ENCODE peak calls at places on chromosomes 12 and 14, in four cellular contexts. One of them, this sample, is unnamed.

GRCh38 chr12:116939734-116940133 is 29.0 kb downstream of the FBXW8 start:
- DNase-seq in fibroblast of villous mesenchyme: no peak
- DNase-seq in bronchial epithelial cell: no peak
- DNase-seq in ovary: no peak
- DNase-seq in this sample: no peak

GRCh38 chr12:116465892-116466291 is 93.3 kb upstream of the MAP1LC3B2 start:
- DNase-seq in bronchial epithelial cell: no peak
- DNase-seq in fibroblast of villous mesenchyme: no peak
- DNase-seq in ovary: no peak
- DNase-seq in this sample: no peak

GRCh38 chr14:75711134-75711795 is 50.2 kb downstream of the TTLL5 start:
- DNase-seq in ovary: no peak
- DNase-seq in fibroblast of villous mesenchyme: peak; percentile 72
- DNase-seq in bronchial epithelial cell: peak; percentile 53
- DNase-seq in this sample: peak; percentile 85

GRCh38 chr12:124299628-124300388 is 4.9 kb downstream of the RFLNA start:
- DNase-seq in ovary: no peak
- DNase-seq in bronchial epithelial cell: no peak
- DNase-seq in fibroblast of villous mesenchyme: no peak
- DNase-seq in this sample: no peak

GRCh38 chr12:64258576-64258975 is 36.5 kb upstream of the KICS2 start:
- DNase-seq in fibroblast of villous mesenchyme: no peak
- DNase-seq in ovary: no peak
- DNase-seq in bronchial epithelial cell: no peak
- DNase-seq in this sample: peak; percentile 8

GRCh38 chr12:906077-906585 is 43.4 kb downstream of the RAD52 start:
- DNase-seq in ovary: no peak
- DNase-seq in fibroblast of villous mesenchyme: no peak
- DNase-seq in bronchial epithelial cell: no peak
- DNase-seq in this sample: peak; percentile 37

GRCh38 chr12:108446766-108447165 is 68.3 kb upstream of the FICD start:
- DNase-seq in bronchial epithelial cell: peak; percentile 75
- DNase-seq in ovary: no peak
- DNase-seq in fibroblast of villous mesenchyme: peak; percentile 75
- DNase-seq in this sample: peak; percentile 69

GRCh38 chr12:130451001-130451930 is 113.6 kb downstream of the PIWIL1 start:
- DNase-seq in bronchial epithelial cell: no peak
- DNase-seq in fibroblast of villous mesenchyme: no peak
- DNase-seq in ovary: no peak
- DNase-seq in this sample: no peak

GRCh38 chr12:120365675-120366340 is 3.2 kb downstream of the MSI1 start:
- DNase-seq in ovary: no peak
- DNase-seq in fibroblast of villous mesenchyme: no peak
- DNase-seq in bronchial epithelial cell: no peak
- DNase-seq in this sample: no peak

GRCh38 chr14:48319823-48320222 is 644.4 kb upstream of the MDGA2 start:
- DNase-seq in ovary: no peak
- DNase-seq in fibroblast of villous mesenchyme: no peak
- DNase-seq in bronchial epithelial cell: no peak
- DNase-seq in this sample: no peak

GRCh38 chr14:21825147-21825743 is 151.6 kb upstream of the OR4E1 start:
- DNase-seq in ovary: no peak
- DNase-seq in bronchial epithelial cell: peak; percentile 62
- DNase-seq in fibroblast of villous mesenchyme: peak; percentile 1
- DNase-seq in this sample: peak; percentile 34

DNA sequence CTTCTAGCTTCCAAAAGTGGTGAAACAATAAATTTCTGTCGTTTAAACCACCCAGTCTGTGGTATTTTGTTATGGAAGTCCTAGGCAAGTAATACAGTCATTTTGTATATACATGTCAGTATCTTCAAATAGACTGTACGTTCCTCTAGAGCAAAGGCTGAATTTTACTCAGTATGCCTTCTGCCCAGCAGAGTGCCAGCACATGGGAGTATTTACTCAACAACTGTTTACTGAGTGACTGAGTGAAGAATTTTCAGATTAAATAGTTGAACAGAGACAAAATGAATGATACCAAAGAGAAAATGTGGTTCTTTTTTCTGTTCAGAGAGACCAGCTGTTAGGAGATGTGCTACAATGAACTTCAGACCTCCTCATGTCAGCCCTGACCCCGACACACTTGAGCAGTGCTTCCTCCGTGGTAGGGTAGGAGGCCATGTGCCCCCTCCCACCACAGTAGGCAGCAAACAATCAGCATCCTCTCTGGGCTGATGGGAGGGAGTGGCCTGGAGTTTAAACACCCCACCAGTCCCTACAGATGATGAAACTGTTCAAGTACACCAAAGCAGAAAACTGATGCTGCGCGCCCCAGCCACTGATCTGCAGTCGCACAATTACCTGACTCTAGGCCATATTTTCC is 21.7 kb downstream of the BMP4 start:
- DNase-seq in ovary: no peak
- DNase-seq in bronchial epithelial cell: no peak
- DNase-seq in fibroblast of villous mesenchyme: no peak
- DNase-seq in this sample: no peak
- TF ChIP-seq CTCF in ovary: no peak
- TF ChIP-seq CTCF in bronchial epithelial cell: no peak
- TF ChIP-seq CTCF in fibroblast of villous mesenchyme: no peak
- TF ChIP-seq CTCF in this sample: no peak

DNA sequence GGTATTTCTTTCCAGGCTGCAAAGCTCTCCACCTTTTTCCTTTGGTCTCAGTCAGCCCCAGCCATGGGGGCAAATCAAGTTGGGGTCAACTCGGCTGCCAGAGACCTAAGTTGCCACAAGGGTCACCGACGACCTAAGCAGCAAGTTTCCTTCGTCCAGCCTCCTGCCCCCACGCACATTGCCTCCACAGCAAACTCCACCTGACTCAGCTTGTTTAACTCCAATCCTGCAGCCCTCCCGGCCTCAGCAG is 767 bp upstream of the KCNMB4 start:
- DNase-seq in ovary: no peak
- DNase-seq in bronchial epithelial cell: no peak
- DNase-seq in fibroblast of villous mesenchyme: no peak
- DNase-seq in this sample: peak; percentile 7
- TF ChIP-seq CTCF in ovary: no peak
- TF ChIP-seq CTCF in bronchial epithelial cell: no peak
- TF ChIP-seq CTCF in fibroblast of villous mesenchyme: no peak
- TF ChIP-seq CTCF in this sample: no peak

DNA sequence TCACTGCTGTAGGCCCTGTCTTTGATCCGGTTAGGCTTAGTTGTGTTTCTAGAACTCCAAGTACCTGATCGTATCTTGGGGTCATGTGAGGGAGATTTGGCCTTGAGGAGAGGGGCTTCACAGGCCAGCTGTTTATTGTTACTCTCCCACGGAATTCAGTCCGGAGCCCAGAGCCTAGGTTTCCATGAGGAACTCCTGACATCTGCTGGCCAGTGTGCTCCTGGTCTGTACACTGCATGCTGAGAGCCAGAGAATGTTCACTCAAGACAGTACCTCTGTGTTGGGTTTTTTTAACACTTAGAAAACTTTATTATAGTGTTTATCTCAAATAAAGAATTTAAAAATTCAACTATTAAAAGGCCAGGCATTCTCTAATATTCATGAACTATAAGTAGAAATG is 341.0 kb upstream of the TMEM132C start:
- DNase-seq in ovary: no peak
- DNase-seq in bronchial epithelial cell: no peak
- DNase-seq in fibroblast of villous mesenchyme: peak; percentile 68
- DNase-seq in this sample: peak; percentile 41
- TF ChIP-seq CTCF in ovary: no peak
- TF ChIP-seq CTCF in bronchial epithelial cell: no peak
- TF ChIP-seq CTCF in fibroblast of villous mesenchyme: peak; percentile 64
- TF ChIP-seq CTCF in this sample: peak; percentile 55

DNA sequence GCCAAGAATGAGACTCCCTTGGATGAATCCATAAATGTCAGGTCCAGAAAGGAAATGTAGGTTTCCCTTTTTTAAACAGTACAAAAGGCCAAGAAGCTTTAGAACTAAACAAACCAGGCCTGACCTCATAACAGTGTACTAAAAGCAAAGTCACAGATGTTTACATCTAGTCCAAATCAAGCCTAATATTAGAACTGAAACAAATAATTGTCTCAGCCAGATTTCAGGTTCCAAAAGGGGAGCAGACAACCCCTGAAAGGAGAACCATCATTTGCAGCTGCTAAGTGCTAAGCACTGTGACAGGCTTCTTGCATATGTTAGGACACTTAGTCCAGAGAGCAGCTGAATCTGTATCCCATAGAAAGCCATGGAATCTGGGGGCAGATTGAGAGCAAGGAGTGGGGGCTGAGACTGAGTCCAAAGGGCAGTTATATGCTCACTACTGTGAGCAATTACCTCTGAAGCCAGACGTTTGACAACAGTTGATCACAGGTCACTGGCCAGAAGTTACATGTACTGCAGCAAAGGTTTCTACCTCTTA is 90.1 kb downstream of the STXBP6 start:
- DNase-seq in ovary: no peak
- DNase-seq in bronchial epithelial cell: no peak
- DNase-seq in fibroblast of villous mesenchyme: peak; percentile 75
- DNase-seq in this sample: no peak
- TF ChIP-seq CTCF in ovary: no peak
- TF ChIP-seq CTCF in bronchial epithelial cell: no peak
- TF ChIP-seq CTCF in fibroblast of villous mesenchyme: no peak
- TF ChIP-seq CTCF in this sample: no peak

GRCh38 chr12:54398995-54399793 is 14.7 kb upstream of the ZNF385A start:
- DNase-seq in bronchial epithelial cell: peak; percentile 64
- DNase-seq in ovary: peak; percentile 87
- DNase-seq in fibroblast of villous mesenchyme: peak; percentile 85
- DNase-seq in this sample: peak; percentile 90
- TF ChIP-seq CTCF in bronchial epithelial cell: peak; percentile 96
- TF ChIP-seq CTCF in ovary: peak; percentile 90
- TF ChIP-seq CTCF in fibroblast of villous mesenchyme: peak; percentile 100
- TF ChIP-seq CTCF in this sample: peak; percentile 100

GRCh38 chr12:94707892-94708291 is 57.5 kb upstream of the TMCC3 start:
- DNase-seq in ovary: peak; percentile 86
- DNase-seq in bronchial epithelial cell: no peak
- DNase-seq in fibroblast of villous mesenchyme: peak; percentile 73
- DNase-seq in this sample: peak; percentile 96

GRCh38 chr12:94712852-94713545 is 62.6 kb upstream of the TMCC3 start:
- DNase-seq in ovary: no peak
- DNase-seq in bronchial epithelial cell: no peak
- DNase-seq in fibroblast of villous mesenchyme: no peak
- DNase-seq in this sample: no peak

GRCh38 chr12:94714378-94714777 is 64.0 kb upstream of the TMCC3 start:
- DNase-seq in ovary: no peak
- DNase-seq in bronchial epithelial cell: peak; percentile 94
- DNase-seq in fibroblast of villous mesenchyme: peak; percentile 55
- DNase-seq in this sample: peak; percentile 58

GRCh38 chr12:94706250-94706661 is 55.9 kb upstream of the TMCC3 start:
- DNase-seq in ovary: no peak
- DNase-seq in fibroblast of villous mesenchyme: no peak
- DNase-seq in bronchial epithelial cell: peak; percentile 86
- DNase-seq in this sample: peak; percentile 47

GRCh38 chr12:94710933-94711332 is 60.6 kb upstream of the TMCC3 start:
- DNase-seq in fibroblast of villous mesenchyme: no peak
- DNase-seq in ovary: no peak
- DNase-seq in bronchial epithelial cell: peak; percentile 33
- DNase-seq in this sample: no peak
- TF ChIP-seq CTCF in fibroblast of villous mesenchyme: peak; percentile 51
- TF ChIP-seq CTCF in ovary: no peak
- TF ChIP-seq CTCF in bronchial epithelial cell: peak; percentile 42
- TF ChIP-seq CTCF in this sample: peak; percentile 51

DNA sequence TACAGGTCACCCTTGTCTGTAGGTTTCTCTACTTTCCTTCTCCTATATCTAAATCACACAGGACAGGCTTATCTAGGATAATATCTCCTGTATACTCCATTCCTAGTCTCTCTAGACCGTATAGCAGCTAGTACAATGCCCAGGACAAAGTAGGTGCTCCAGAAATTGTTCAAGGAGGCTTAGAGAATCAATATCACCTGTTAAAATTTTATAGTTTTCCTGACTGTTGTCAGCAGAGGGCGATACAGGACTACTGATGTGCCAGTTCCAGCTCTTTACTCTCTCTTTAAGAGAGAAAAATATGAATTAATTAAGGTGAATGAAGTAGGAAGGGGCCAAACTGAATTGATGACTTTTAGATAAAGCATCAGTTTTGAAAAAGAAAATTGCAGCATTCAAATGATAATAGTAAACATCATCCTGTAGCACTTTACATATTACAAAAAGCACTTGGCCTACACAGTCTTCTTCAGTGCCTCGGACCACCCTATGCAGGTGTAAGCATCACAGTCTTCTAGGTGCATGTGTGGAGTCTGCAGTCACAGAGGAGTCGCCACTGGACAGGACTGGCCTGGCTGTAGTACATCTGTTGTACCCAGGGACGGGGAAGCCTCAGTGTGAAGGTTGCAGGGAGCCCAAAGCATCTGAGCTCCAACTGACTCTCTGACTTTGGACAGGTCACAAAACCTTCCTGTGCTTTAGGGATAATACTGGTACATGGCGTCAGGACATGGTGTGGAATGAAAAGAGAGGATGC is 61.9 kb upstream of the MAX start:
- DNase-seq in fibroblast of villous mesenchyme: peak; percentile 63
- DNase-seq in ovary: no peak
- DNase-seq in bronchial epithelial cell: peak; percentile 40
- DNase-seq in this sample: peak; percentile 75
- TF ChIP-seq CTCF in fibroblast of villous mesenchyme: peak; percentile 70
- TF ChIP-seq CTCF in ovary: peak; percentile 21
- TF ChIP-seq CTCF in bronchial epithelial cell: peak; percentile 45
- TF ChIP-seq CTCF in this sample: peak; percentile 70

GRCh38 chr12:42143401-42144173 is 1.1 kb downstream of the GXYLT1 start:
- DNase-seq in fibroblast of villous mesenchyme: no peak
- DNase-seq in ovary: no peak
- DNase-seq in bronchial epithelial cell: peak; percentile 33
- DNase-seq in this sample: peak; percentile 54

GRCh38 chr12:42144424-42145196 is at the start of gene GXYLT1:
- DNase-seq in fibroblast of villous mesenchyme: peak; percentile 95
- DNase-seq in bronchial epithelial cell: peak; percentile 83
- DNase-seq in ovary: peak; percentile 90
- DNase-seq in this sample: peak; percentile 95

GRCh38 chr12:42144174-42144423 is 575 bp downstream of the GXYLT1 start:
- DNase-seq in bronchial epithelial cell: no peak
- DNase-seq in fibroblast of villous mesenchyme: no peak
- DNase-seq in ovary: no peak
- DNase-seq in this sample: no peak

GRCh38 chr12:42145197-42145549 is 499 bp upstream of the GXYLT1 start:
- DNase-seq in ovary: no peak
- DNase-seq in fibroblast of villous mesenchyme: peak; percentile 24
- DNase-seq in bronchial epithelial cell: no peak
- DNase-seq in this sample: no peak

GRCh38 chr12:42145552-42146215 is 1.0 kb upstream of the GXYLT1 start:
- DNase-seq in bronchial epithelial cell: peak; percentile 28
- DNase-seq in ovary: no peak
- DNase-seq in fibroblast of villous mesenchyme: no peak
- DNase-seq in this sample: peak; percentile 18
- TF ChIP-seq CTCF in bronchial epithelial cell: no peak
- TF ChIP-seq CTCF in ovary: no peak
- TF ChIP-seq CTCF in fibroblast of villous mesenchyme: no peak
- TF ChIP-seq CTCF in this sample: peak; percentile 14

GRCh38 chr12:30134229-30134628 is 350.5 kb upstream of the TMTC1 start:
- DNase-seq in bronchial epithelial cell: peak; percentile 17
- DNase-seq in ovary: no peak
- DNase-seq in fibroblast of villous mesenchyme: no peak
- DNase-seq in this sample: no peak

GRCh38 chr12:30138483-30138882 is 354.7 kb upstream of the TMTC1 start:
- DNase-seq in bronchial epithelial cell: no peak
- DNase-seq in ovary: no peak
- DNase-seq in fibroblast of villous mesenchyme: no peak
- DNase-seq in this sample: peak; percentile 69

GRCh38 chr12:30136661-30137060 is 352.9 kb upstream of the TMTC1 start:
- DNase-seq in bronchial epithelial cell: no peak
- DNase-seq in fibroblast of villous mesenchyme: no peak
- DNase-seq in ovary: no peak
- DNase-seq in this sample: no peak
- TF ChIP-seq CTCF in bronchial epithelial cell: no peak
- TF ChIP-seq CTCF in fibroblast of villous mesenchyme: no peak
- TF ChIP-seq CTCF in ovary: no peak
- TF ChIP-seq CTCF in this sample: no peak